ENCODE peak calls at places on chromosomes 1 and 21, in seven cellular contexts. G, Y, P, D, J, F and A are unnamed samples.

GRCh38 chr1:85581138-85581801 is 709 bp downstream of the CCN1 start:
- DNase-seq in P (peak; percentile 81), Y (peak; percentile 85), G (peak; percentile 76), J (peak; percentile 86), D (no peak), F (peak; percentile 72), A (peak; percentile 71)

GRCh38 chr1:41439234-41439633 is 45.2 kb downstream of the EDN2 start:
- DNase-seq in G (no peak), D (no peak), Y (no peak), J (no peak), F (no peak), P (no peak), A (no peak)

GRCh38 chr1:17545354-17545753 is 5.9 kb downstream of the ARHGEF10L start:
- DNase-seq in Y (peak; percentile 45), J (no peak), D (no peak), G (no peak), F (no peak), P (peak; percentile 86), A (no peak)

GRCh38 chr1:167344112-167344511 is 123.4 kb downstream of the POU2F1 start:
- DNase-seq in J (no peak), Y (no peak), F (no peak), P (peak; percentile 23), D (no peak), G (no peak), A (no peak)

GRCh38 chr21:26546698-26547097 is 26.4 kb downstream of the CYYR1 start:
- DNase-seq in F (peak; percentile 22), J (no peak), D (no peak), Y (no peak), G (no peak), P (no peak), A (peak; percentile 30)

GRCh38 chr1:171994293-171994692 is 153.0 kb downstream of the DNM3 start:
- DNase-seq in D (no peak), P (no peak), J (no peak), F (no peak), G (no peak), Y (no peak), A (no peak)

GRCh38 chr1:226627050-226627755 is 78.6 kb downstream of the STUM start:
- DNase-seq in J (peak; percentile 32), D (no peak), Y (no peak), G (no peak), P (no peak), F (no peak), A (no peak)

GRCh38 chr1:185045793-185046441 is 559 bp downstream of the RNF2 start:
- DNase-seq in F (no peak), Y (peak; percentile 53), J (no peak), G (no peak), P (peak; percentile 78), D (peak; percentile 48), A (no peak)

GRCh38 chr1:109634771-109635750 is 15.4 kb downstream of the AMPD2 start:
- DNase-seq in D (no peak), P (no peak), Y (no peak), F (no peak), J (no peak), G (no peak), A (peak; percentile 26)

GRCh38 chr1:27418326-27418761 is 25.9 kb downstream of the GPR3 start:
- DNase-seq in D (no peak), Y (peak; percentile 60), F (peak; percentile 66), P (peak; percentile 97), J (peak; percentile 84), G (no peak), A (peak; percentile 70)

GRCh38 chr21:16587671-16588379 is 858.0 kb downstream of the USP25 start:
- DNase-seq in P (peak; percentile 89), G (no peak), F (no peak), D (no peak), J (peak; percentile 61), Y (no peak), A (no peak)

GRCh38 chr1:168786476-168787330 is 57.7 kb upstream of the DPT start:
- DNase-seq in J (no peak), G (no peak), F (no peak), P (no peak), D (no peak), Y (no peak), A (no peak)

GRCh38 chr1:113027008-113027407 is 46.0 kb upstream of the LRIG2 start:
- DNase-seq in F (no peak), G (no peak), Y (no peak), J (no peak), D (no peak), P (no peak), A (no peak)

GRCh38 chr1:94056171-94056570 is 64.8 kb downstream of the ABCA4 start:
- DNase-seq in P (peak; percentile 42), G (no peak), Y (no peak), D (no peak), J (no peak), F (no peak), A (no peak)

GRCh38 chr1:64659478-64659877 is 85.4 kb upstream of the RAVER2 start:
- DNase-seq in G (no peak), D (no peak), J (no peak), F (no peak), P (no peak), Y (no peak), A (no peak)

GRCh38 chr21:44402323-44403105 is 49.1 kb downstream of the TRPM2 start:
- DNase-seq in P (no peak), D (no peak), J (peak; percentile 65), Y (no peak), G (no peak), F (no peak), A (no peak)

GRCh38 chr21:24870633-24871032 is 736.6 kb downstream of the MRPL39 start:
- DNase-seq in F (no peak), D (no peak), P (no peak), J (no peak), Y (no peak), G (no peak), A (no peak)

GRCh38 chr1:26999440-26999987 is 6.0 kb downstream of the TRNP1 start:
- DNase-seq in P (peak; percentile 97), F (peak; percentile 78), Y (no peak), G (no peak), J (peak; percentile 91), D (no peak), A (peak; percentile 85)

GRCh38 chr21:39662411-39662953 is 49.7 kb downstream of the B3GALT5 start:
- DNase-seq in P (no peak), D (no peak), Y (peak; percentile 13), J (no peak), F (no peak), G (no peak), A (no peak)

GRCh38 chr1:3707298-3707938 is 44.8 kb upstream of the CCDC27 start:
- DNase-seq in D (no peak), Y (no peak), J (no peak), F (no peak), P (peak; percentile 13), G (no peak), A (no peak)

GRCh38 chr1:91650764-91651163 is 150.1 kb downstream of the CDC7 start:
- DNase-seq in P (peak; percentile 99), Y (peak; percentile 51), F (peak; percentile 67), G (peak; percentile 10), D (no peak), J (peak; percentile 82), A (peak; percentile 63)

GRCh38 chr1:97308131-97308530 is 586.5 kb downstream of the PTBP2 start:
- DNase-seq in G (no peak), F (no peak), Y (no peak), P (peak; percentile 61), D (no peak), J (no peak), A (no peak)

DNA sequence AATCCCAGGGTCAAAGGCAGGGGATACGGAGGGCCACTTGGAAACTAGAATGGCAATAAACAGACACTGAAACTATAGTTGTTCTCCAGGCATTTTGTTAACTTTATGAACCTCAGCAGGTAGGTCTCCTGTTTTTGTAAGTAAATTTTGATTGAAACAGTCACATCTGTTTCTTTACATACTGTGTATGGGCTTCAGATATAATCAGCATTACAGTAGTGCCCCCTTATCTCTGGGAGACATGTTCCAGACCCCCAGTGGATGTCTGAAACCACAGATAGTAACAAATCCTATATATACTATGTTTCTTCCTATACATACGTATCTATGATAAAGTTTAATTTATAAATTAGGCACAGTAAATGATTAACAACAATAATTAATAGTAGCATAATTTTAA is 11.5 kb downstream of the STIL start:
- DNase-seq in J (no peak), Y (no peak), P (no peak), F (no peak), D (no peak), G (no peak), A (no peak)
- H3K4me3 ChIP-seq in J (no peak overlapping the region), Y (no peak overlapping the region), P (no peak overlapping the region), F (no peak overlapping the region), D (no peak overlapping the region), G (no peak overlapping the region), A (no peak overlapping the region)

GRCh38 chr1:150363426-150364230 is at the start of gene RPRD2:
- DNase-seq in Y (peak; percentile 99), D (peak; percentile 100), G (peak; percentile 96), F (peak; percentile 100), J (peak; percentile 99), P (peak; percentile 100), A (peak; percentile 100)
- H3K9me3 ChIP-seq in Y (no peaks in the 10 kb centered on the region), D (no peaks in the 10 kb centered on the region), G (no peaks in the 10 kb centered on the region), F (no peaks in the 10 kb centered on the region), J (no peaks in the 10 kb centered on the region), P (no peaks in the 10 kb centered on the region), A (no peaks in the 10 kb centered on the region)

DNA sequence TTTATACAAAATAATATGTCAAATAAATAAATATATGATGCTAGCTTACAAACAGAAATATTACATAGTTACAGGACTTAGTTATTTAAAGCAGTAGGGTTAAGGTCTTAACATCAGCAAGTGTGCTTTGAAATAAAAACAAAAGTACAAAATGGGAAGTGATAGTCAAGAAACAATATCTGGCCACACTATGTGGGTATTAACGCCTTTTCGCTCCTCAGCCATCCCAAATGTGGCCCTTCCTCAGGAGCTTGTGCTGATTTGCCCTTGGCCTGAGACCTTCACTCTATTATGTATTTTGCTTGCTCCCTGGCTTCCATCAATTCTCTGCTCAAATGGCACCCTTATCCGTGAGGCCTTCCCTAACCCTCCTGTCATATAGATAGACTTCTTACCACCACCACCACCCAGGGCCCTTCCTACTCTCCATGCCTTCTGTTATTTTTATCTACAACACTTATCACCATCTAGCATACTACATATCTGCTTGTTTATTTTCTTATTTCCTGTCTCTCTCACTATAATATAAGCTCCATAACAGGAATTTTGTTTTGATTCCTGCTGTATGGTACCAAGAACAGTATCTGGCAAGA is 1.9 kb downstream of the CTSS start:
- DNase-seq in P (no peak), Y (no peak), D (peak; percentile 24), G (no peak), F (no peak), J (no peak), A (no peak)
- H3K4me3 ChIP-seq in P (no peak overlapping the region), Y (peak overlapping the region; percentile 23), D (peak overlapping the region; percentile 87), G (no peak overlapping the region), F (peak overlapping the region; percentile 55), J (no peak overlapping the region), A (no peak overlapping the region)

GRCh38 chr1:106290805-106291537 is 765.5 kb upstream of the PRMT6 start:
- DNase-seq in J (no peak), Y (no peak), G (no peak), D (no peak), P (no peak), F (no peak), A (no peak)

GRCh38 chr1:106292130-106292529 is 764.3 kb upstream of the PRMT6 start:
- DNase-seq in D (no peak), J (no peak), G (no peak), F (no peak), Y (no peak), P (no peak), A (no peak)

GRCh38 chr1:106289265-106289664 is 767.2 kb upstream of the PRMT6 start:
- DNase-seq in D (no peak), F (no peak), Y (no peak), G (no peak), P (no peak), J (no peak), A (no peak)
- H3K9me3 ChIP-seq in D (no peaks in the 10 kb centered on the region), F (no peaks in the 10 kb centered on the region), Y (no peaks in the 10 kb centered on the region), G (no peaks in the 10 kb centered on the region), P (no peaks in the 10 kb centered on the region), J (peaks cover 4% of the 10 kb centered on the region), A (no peaks in the 10 kb centered on the region)

GRCh38 chr1:19360026-19360813 is 48.1 kb downstream of the SLC66A1 start:
- DNase-seq in F (no peak), G (no peak), J (no peak), D (no peak), Y (no peak), P (no peak), A (no peak)
- H3K4me3 ChIP-seq in F (no peak overlapping the region), G (no peak overlapping the region), J (no peak overlapping the region), D (no peak overlapping the region), Y (no peak overlapping the region), P (no peak overlapping the region), A (no peak overlapping the region)